ENCODE peak calls at places on chromosomes 1 and 21, in eight cellular contexts. N, T, A, F, X, I, K and C are unnamed samples.

GRCh38 chr1:153774780-153775431 is at the start of gene SLC27A3:
- DNase-seq in F (no peak), K (peak), A (no peak), X (peak), N (peak), I (peak), T (peak), C (peak)

GRCh38 chr1:46691997-46692790 is 20.5 kb downstream of the TEX38 start:
- DNase-seq in A (no peak), K (no peak), X (no peak), I (peak), T (no peak), F (no peak), N (no peak), C (no peak)

GRCh38 chr21:44697811-44698734 is 1.1 kb downstream of the KRTAP10-12 start:
- DNase-seq in A (no peak), F (no peak), X (no peak), N (no peak), I (no peak), K (no peak), T (no peak), C (peak)

GRCh38 chr1:154594811-154595210 is 13.2 kb downstream of the ADAR start:
- DNase-seq in N (no peak), K (no peak), T (no peak), X (no peak), A (no peak), I (no peak), F (no peak), C (no peak)

GRCh38 chr1:31760901-31761470 is 3.2 kb downstream of the ADGRB2 start:
- DNase-seq in F (peak), X (peak), I (peak), N (peak), A (no peak), K (peak), T (peak), C (peak)

GRCh38 chr1:5466487-5466886 is 525.7 kb downstream of the NPHP4 start:
- DNase-seq in I (no peak), A (no peak), K (no peak), F (no peak), T (no peak), N (no peak), X (no peak), C (no peak)

GRCh38 chr1:2833454-2834145 is 32.1 kb upstream of the TTC34 start:
- DNase-seq in I (no peak), F (no peak), A (no peak), X (no peak), T (no peak), K (no peak), N (no peak), C (no peak)

GRCh38 chr1:163315773-163316374 is 5.9 kb upstream of the NUF2 start:
- DNase-seq in F (peak), K (peak), X (peak), A (no peak), T (peak), I (peak), N (no peak), C (no peak)

GRCh38 chr1:102970496-102971078 is 137.7 kb downstream of the COL11A1 start:
- DNase-seq in N (no peak), K (peak), X (peak), A (no peak), T (no peak), I (peak), F (peak), C (no peak)

GRCh38 chr1:34460193-34460592 is 283.5 kb downstream of the C1orf94 start:
- DNase-seq in N (no peak), K (peak), A (no peak), X (peak), T (peak), F (peak), I (peak), C (peak)

GRCh38 chr1:22257286-22258275 is 114.7 kb upstream of the WNT4 start:
- DNase-seq in F (no peak), I (no peak), K (no peak), T (peak), X (peak), N (no peak), A (no peak), C (peak)

GRCh38 chr1:19374402-19374801 is 62.3 kb downstream of the SLC66A1 start:
- DNase-seq in T (no peak), I (no peak), X (no peak), K (no peak), N (no peak), A (no peak), F (no peak), C (no peak)

GRCh38 chr21:44473915-44474555 is 18.7 kb downstream of the LRRC3 start:
- DNase-seq in T (no peak), A (no peak), F (no peak), I (no peak), N (no peak), K (no peak), X (no peak), C (no peak)

GRCh38 chr1:155208406-155208655 is 164 bp upstream of the MTX1 start:
- DNase-seq in K (peak), I (no peak), N (no peak), T (no peak), F (no peak), A (no peak), X (no peak), C (no peak)

GRCh38 chr1:167789501-167789900 is 67.7 kb downstream of the MPZL1 start:
- DNase-seq in T (no peak), F (no peak), K (no peak), N (no peak), I (no peak), A (no peak), X (no peak), C (no peak)

GRCh38 chr21:41663805-41664788 is 102.8 kb downstream of the RIPK4 start:
- DNase-seq in T (no peak), F (peak), N (peak), A (no peak), I (no peak), K (no peak), X (peak), C (no peak)

GRCh38 chr1:83882906-83883305 is 116.0 kb downstream of the TTLL7 start:
- DNase-seq in F (peak), A (no peak), K (no peak), T (no peak), X (peak), N (no peak), I (peak), C (no peak)

GRCh38 chr1:2465371-2466269 is 10.5 kb upstream of the PLCH2 start:
- DNase-seq in T (no peak), X (no peak), K (no peak), N (no peak), F (no peak), I (no peak), A (no peak), C (no peak)

GRCh38 chr1:200112308-200112707 is 84.8 kb downstream of the NR5A2 start:
- DNase-seq in T (no peak), K (no peak), X (no peak), N (no peak), A (no peak), F (no peak), I (peak), C (no peak)

GRCh38 chr1:239244084-239244483 is 142.3 kb upstream of the CHRM3 start:
- DNase-seq in N (no peak), X (no peak), I (no peak), A (no peak), T (no peak), F (no peak), K (no peak), C (no peak)

GRCh38 chr1:11944358-11944981 is 10.0 kb downstream of the PLOD1 start:
- DNase-seq in K (no peak), T (no peak), X (no peak), I (no peak), N (no peak), A (no peak), F (no peak), C (no peak)

GRCh38 chr1:227318852-227319607 is 738 bp upstream of the CDC42BPA start:
- DNase-seq in K (peak), I (peak), F (peak), N (no peak), A (no peak), T (peak), X (peak), C (peak)

GRCh38 chr1:243270097-243270864 is 14.4 kb downstream of the SDCCAG8 start:
- DNase-seq in N (no peak), T (no peak), X (no peak), K (no peak), A (no peak), I (no peak), F (no peak), C (no peak)

GRCh38 chr1:54362881-54363340 is 43.3 kb downstream of the SSBP3 start:
- DNase-seq in N (no peak), F (no peak), X (no peak), A (no peak), I (peak), T (no peak), K (no peak), C (no peak)

GRCh38 chr1:17162941-17163340 is 42.0 kb upstream of the PADI1 start:
- DNase-seq in N (no peak), T (no peak), X (no peak), A (no peak), I (no peak), K (no peak), F (no peak), C (no peak)

GRCh38 chr1:147496044-147496443 is 45.3 kb upstream of the BCL9 start:
- DNase-seq in I (no peak), F (no peak), N (no peak), A (no peak), T (no peak), X (no peak), K (no peak), C (no peak)

GRCh38 chr1:17755120-17755519 is at the start of gene ACTL8:
- DNase-seq in K (no peak), N (peak), T (no peak), I (no peak), F (no peak), A (no peak), X (no peak), C (no peak)

GRCh38 chr21:45910155-45910547 is 71.4 kb upstream of the COL6A1 start:
- DNase-seq in X (no peak), F (no peak), N (no peak), K (no peak), T (no peak), A (no peak), I (no peak), C (no peak)
- H3K4me3 ChIP-seq in X (no peak), F (no peak), N (no peak), K (no peak), T (no peak), A (no peak), I (no peak), C (no peak)

GRCh38 chr1:205746757-205747412 is 3.1 kb downstream of the NUCKS1 start:
- DNase-seq in F (no peak), A (no peak), T (no peak), K (no peak), I (peak), N (no peak), X (no peak), C (no peak)
- H3K4me3 ChIP-seq in F (no peak), A (no peak), T (peak), K (peak), I (peak), N (peak), X (no peak), C (no peak)

DNA sequence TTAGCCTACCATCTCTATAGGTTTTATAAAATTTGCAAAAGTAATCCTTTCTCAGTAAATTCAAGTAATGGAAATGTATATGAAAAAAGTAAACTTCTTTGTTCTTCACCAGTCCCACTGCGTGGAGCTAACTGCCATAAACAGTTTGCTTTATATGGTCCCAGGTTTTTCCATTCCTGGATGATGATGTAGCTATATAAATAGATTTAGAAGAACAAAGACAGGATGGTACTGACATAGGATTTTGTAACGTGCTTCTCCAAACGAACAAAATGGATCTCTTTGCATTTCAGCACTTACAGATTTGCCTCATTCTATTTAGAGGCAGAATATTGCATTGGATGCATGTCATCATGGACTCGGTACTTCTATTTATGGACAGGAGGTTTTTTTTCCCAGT is 57.3 kb downstream of the SMYD2 start:
- DNase-seq in I (no peak), A (no peak), X (no peak), N (no peak), F (peak), K (no peak), T (no peak), C (no peak)
- H3K4me3 ChIP-seq in I (no peak), A (no peak), X (no peak), N (no peak), F (no peak), K (no peak), T (no peak), C (no peak)

GRCh38 chr1:114468710-114469468 is 42.1 kb downstream of the TRIM33 start:
- DNase-seq in I (no peak), T (no peak), F (no peak), N (no peak), X (no peak), K (no peak), A (no peak), C (no peak)
- H3K4me3 ChIP-seq in I (no peak), T (no peak), F (no peak), N (no peak), X (no peak), K (no peak), A (no peak), C (no peak)

GRCh38 chr1:3895279-3895950 is 4.7 kb downstream of the C1orf174 start:
- DNase-seq in A (no peak), I (peak), K (no peak), F (no peak), X (no peak), N (peak), T (no peak), C (no peak)

GRCh38 chr1:3898475-3898735 is 1.7 kb downstream of the C1orf174 start:
- DNase-seq in I (no peak), N (no peak), K (no peak), T (no peak), X (no peak), A (no peak), F (no peak), C (no peak)

GRCh38 chr1:3894626-3895278 is 5.3 kb downstream of the C1orf174 start:
- DNase-seq in A (no peak), N (peak), I (no peak), F (no peak), K (no peak), X (no peak), T (no peak), C (no peak)

GRCh38 chr1:3895951-3896325 is 4.1 kb downstream of the C1orf174 start:
- DNase-seq in X (no peak), K (no peak), F (no peak), T (no peak), A (no peak), I (no peak), N (peak), C (no peak)

DNA sequence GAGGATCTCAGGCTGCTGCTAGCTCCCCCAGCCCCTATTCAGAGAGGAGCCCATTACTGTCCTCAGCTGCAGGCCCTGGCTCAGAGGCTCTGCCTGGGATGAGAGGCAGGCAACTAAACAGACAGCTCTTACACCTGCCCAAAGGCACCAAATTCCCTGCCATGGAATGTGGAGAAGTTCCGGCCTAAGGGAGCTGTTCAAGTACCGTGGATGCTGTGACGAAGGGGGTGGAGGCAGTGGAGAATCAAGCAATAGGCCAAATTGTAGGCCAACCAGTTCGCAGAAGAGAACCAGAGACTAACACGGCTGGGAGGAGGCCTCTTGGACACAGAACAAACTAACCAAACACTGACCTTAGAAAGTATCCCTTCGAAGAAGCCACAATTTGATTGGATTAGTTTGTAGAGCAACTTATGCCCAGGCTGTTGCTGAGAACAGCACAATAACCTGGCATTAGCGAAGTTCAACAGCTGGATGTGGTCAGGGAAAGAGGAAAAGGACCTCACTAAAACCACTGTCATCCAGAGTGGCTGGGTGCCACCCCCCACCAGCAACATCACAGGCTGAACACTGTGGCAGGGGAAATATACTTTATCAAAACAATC is 3.6 kb downstream of the C1orf174 start:
- DNase-seq in I (no peak), K (no peak), X (no peak), F (no peak), A (no peak), T (no peak), N (peak), C (no peak)
- H3K4me3 ChIP-seq in I (no peak), K (no peak), X (no peak), F (no peak), A (no peak), T (no peak), N (no peak), C (no peak)